ENCODE peak calls at places on chromosomes 12 and 14, in seven cellular contexts. O is mucosa of descending colon; A is lower lobe of right lung; B is stomach; N is WTC11; T is GM12865; L is CD8-positive, alpha-beta T cell. V is an unnamed sample.

GRCh38 chr14:21041676-21042433 is at the start of gene RNASE7:
- DNase-seq in L (no peak), B (no peak), N (no peak), T (no peak), A (no peak), O (no peak), V (no peak)

GRCh38 chr12:92608418-92609091 is 94.2 kb upstream of the PLEKHG7 start:
- DNase-seq in L (no peak), T (peak; percentile 23), O (peak; percentile 38), B (no peak), A (no peak), N (no peak), V (no peak)

GRCh38 chr12:111442301-111443045 is 36.8 kb downstream of the SH2B3 start:
- DNase-seq in T (no peak), B (no peak), O (no peak), N (peak; percentile 7), A (no peak), L (no peak), V (no peak)

GRCh38 chr14:88986146-88986841 is 161.8 kb downstream of the TTC8 start:
- DNase-seq in O (no peak), L (no peak), N (no peak), B (no peak), A (no peak), T (no peak), V (no peak)

GRCh38 chr12:96986883-96987523 is 79.9 kb downstream of the NEDD1 start:
- DNase-seq in O (no peak), L (no peak), B (no peak), T (peak; percentile 33), N (no peak), A (no peak), V (peak; percentile 38)

GRCh38 chr12:46843811-46844210 is 18.0 kb upstream of the SLC38A4 start:
- DNase-seq in L (no peak), A (no peak), T (no peak), N (no peak), O (no peak), B (no peak), V (no peak)

GRCh38 chr14:85475113-85475512 is 54.8 kb upstream of the FLRT2 start:
- DNase-seq in B (no peak), T (no peak), N (no peak), A (no peak), L (no peak), O (no peak), V (no peak)

GRCh38 chr12:59036973-59037807 is 116.9 kb upstream of the LRIG3 start:
- DNase-seq in T (peak; percentile 47), B (no peak), A (no peak), O (no peak), N (no peak), L (no peak), V (no peak)

GRCh38 chr12:55983229-55983849 is 9.5 kb downstream of the RAB5B start:
- DNase-seq in O (no peak), L (no peak), B (no peak), T (no peak), A (no peak), N (no peak), V (no peak)

GRCh38 chr12:53070901-53071492 is 8.2 kb downstream of the SPRYD3 start:
- DNase-seq in L (no peak), B (no peak), A (no peak), N (no peak), O (no peak), T (no peak), V (no peak)

GRCh38 chr14:74048291-74048690 is 29.1 kb downstream of the BBOF1 start:
- DNase-seq in N (peak; percentile 50), B (no peak), A (no peak), L (no peak), T (no peak), O (no peak), V (no peak)

GRCh38 chr12:81896771-81897170 is 137.6 kb upstream of the PPFIA2 start:
- DNase-seq in A (no peak), N (peak; percentile 20), T (no peak), B (no peak), O (peak; percentile 1), L (no peak), V (no peak)

GRCh38 chr14:68449565-68450295 is 343.1 kb downstream of the ZFP36L1 start:
- DNase-seq in A (no peak), N (no peak), O (no peak), L (no peak), B (no peak), T (peak; percentile 23), V (no peak)

GRCh38 chr12:52251367-52252055 is 18.5 kb downstream of the KRT7 start:
- DNase-seq in N (no peak), A (no peak), O (no peak), L (no peak), T (no peak), B (no peak), V (no peak)

GRCh38 chr14:105914738-105915385 is 388.5 kb downstream of the TMEM121 start:
- DNase-seq in T (no peak), N (no peak), O (no peak), B (no peak), A (peak; percentile 16), L (no peak), V (no peak)

GRCh38 chr12:69619050-69619449 is 8.3 kb upstream of the LRRC10 start:
- DNase-seq in O (no peak), N (no peak), B (no peak), T (no peak), L (no peak), A (no peak), V (no peak)

GRCh38 chr12:108587826-108588225 is 10.1 kb downstream of the TMEM119 start:
- DNase-seq in N (no peak), A (no peak), O (no peak), L (no peak), T (no peak), B (no peak), V (no peak)

GRCh38 chr14:53109028-53109687 is 44.0 kb downstream of the DDHD1 start:
- DNase-seq in L (peak; percentile 56), B (no peak), O (peak; percentile 51), A (no peak), T (peak; percentile 94), N (no peak), V (no peak)

GRCh38 chr14:36941783-36942521 is 230.5 kb downstream of the SLC25A21 start:
- DNase-seq in A (peak; percentile 68), T (peak; percentile 66), B (peak; percentile 77), L (peak; percentile 48), N (peak; percentile 82), O (peak; percentile 90), V (peak; percentile 79)

GRCh38 chr12:81114241-81114640 is 36.4 kb downstream of the ACSS3 start:
- DNase-seq in N (no peak), L (no peak), T (no peak), B (no peak), O (no peak), A (no peak), V (no peak)

GRCh38 chr12:15757553-15758255 is 31.5 kb downstream of the EPS8 start:
- DNase-seq in A (no peak), B (peak; percentile 29), L (no peak), O (no peak), T (no peak), N (no peak), V (no peak)

GRCh38 chr14:64939817-64940190 is 2.7 kb downstream of the GPX2 start:
- DNase-seq in O (peak; percentile 8), B (no peak), A (no peak), N (no peak), L (no peak), T (no peak), V (no peak)

GRCh38 chr14:64935508-64935907 is 7.0 kb downstream of the GPX2 start:
- DNase-seq in B (no peak), A (no peak), L (no peak), T (no peak), O (peak; percentile 1), N (no peak), V (no peak)

GRCh38 chr14:64937176-64937820 is 5.2 kb downstream of the GPX2 start:
- DNase-seq in T (no peak), O (peak; percentile 22), L (no peak), B (no peak), A (no peak), N (no peak), V (no peak)

GRCh38 chr14:64938972-64939816 is 3.4 kb downstream of the GPX2 start:
- DNase-seq in L (no peak), B (no peak), N (no peak), T (no peak), O (peak; percentile 49), A (no peak), V (no peak)

DNA sequence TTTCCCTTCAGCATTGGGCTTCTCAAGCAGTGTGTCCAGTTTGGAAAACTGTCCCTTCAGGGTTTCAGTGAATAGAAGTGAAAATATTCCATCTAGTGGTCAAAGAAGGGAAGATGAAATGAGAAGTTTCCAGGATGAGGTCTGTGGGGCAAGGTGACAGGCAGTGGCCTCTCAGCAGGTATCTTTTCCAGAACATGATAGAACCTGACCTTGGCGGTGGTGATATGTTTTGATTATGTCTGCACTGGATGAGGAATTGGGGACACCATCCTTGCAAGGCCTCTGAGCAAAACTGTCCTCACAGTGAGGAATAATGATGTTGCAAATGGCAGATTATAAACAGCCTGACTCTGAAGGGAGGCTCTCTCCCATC is 4.7 kb downstream of the GPX2 start:
- DNase-seq in N (no peak), B (no peak), A (no peak), L (no peak), O (peak; percentile 2), T (no peak), V (no peak)
- TF ChIP-seq CTCF in N (no peak), B (no peak), A (peak; percentile 20), L (no peak), O (no peak), T (no peak), V (peak; percentile 33)

DNA sequence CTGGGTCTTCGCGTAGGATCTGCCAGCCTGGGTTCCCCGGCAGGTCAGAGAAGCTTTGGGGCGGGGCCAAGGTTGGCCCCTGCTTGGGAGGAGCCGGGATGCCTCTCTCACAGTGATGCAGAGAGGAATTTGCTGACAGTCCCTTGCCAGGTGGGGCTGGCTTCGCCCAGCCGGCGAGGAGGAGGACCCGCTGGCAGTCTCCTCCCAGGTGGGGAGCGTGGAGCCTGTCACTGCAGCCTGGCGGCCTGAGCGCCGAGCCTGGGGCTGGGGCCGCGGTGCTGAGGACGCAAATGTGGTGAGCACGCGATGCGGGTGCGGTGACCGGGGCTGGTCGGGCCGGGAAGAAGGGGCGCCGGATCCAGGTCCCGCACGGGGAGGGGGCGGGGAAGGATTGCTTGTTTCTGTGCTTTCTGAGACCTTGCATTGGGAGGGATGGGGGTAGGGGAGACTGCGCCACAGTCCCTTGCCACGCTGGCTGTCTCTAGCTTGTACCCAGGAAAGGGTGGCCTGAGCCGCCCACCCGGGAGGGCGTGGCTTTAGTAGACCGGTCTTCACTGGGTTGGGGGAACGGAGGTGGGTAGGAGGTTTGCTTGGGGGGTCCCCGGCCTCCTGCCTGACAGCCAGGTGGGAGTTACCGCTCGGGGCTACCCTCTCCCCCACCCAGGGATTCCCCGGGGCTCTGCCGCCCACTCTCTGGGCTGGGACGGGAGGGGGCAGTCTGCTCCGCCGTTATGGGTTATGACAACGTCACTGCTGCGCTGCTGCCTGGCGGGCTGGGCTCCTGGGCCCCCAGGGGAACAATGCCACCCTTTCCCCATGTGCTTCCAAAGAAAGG is at the start of gene TMEM63C:
- DNase-seq in A (no peak), L (peak; percentile 62), N (peak; percentile 98), O (peak; percentile 73), T (peak; percentile 56), B (peak; percentile 52), V (peak; percentile 55)
- TF ChIP-seq CTCF in A (no peak), L (no peak), N (no peak), O (no peak), T (no peak), B (no peak), V (no peak)

GRCh38 chr12:113327000-113327399 is 7.9 kb downstream of the SLC8B1 start:
- DNase-seq in O (no peak), L (no peak), T (no peak), N (no peak), A (no peak), B (no peak), V (no peak)
- TF ChIP-seq CTCF in O (no peak), L (no peak), T (no peak), N (no peak), A (no peak), B (no peak), V (no peak)

GRCh38 chr12:115920395-115921183 is 356.9 kb downstream of the MED13L start:
- DNase-seq in A (no peak), T (no peak), N (no peak), O (no peak), L (no peak), B (no peak), V (no peak)
- TF ChIP-seq CTCF in A (no peak), T (no peak), N (no peak), O (no peak), L (no peak), B (no peak), V (no peak)